ENCODE peak calls at places on chromosomes 7 and 10, in ten cellular contexts. One of them, this sample, is unnamed.

GRCh38 chr10:95406651-95407280 is 116.0 kb upstream of the PDLIM1 start:
- DNase-seq in fibroblast of lung: no peak
- DNase-seq in cardiac muscle cell: peak; percentile 81
- DNase-seq in AG09309: no peak
- DNase-seq in fibroblast of the aortic adventitia: no peak
- DNase-seq in uterus: no peak
- DNase-seq in GM13976: no peak
- DNase-seq in HFF-Myc: no peak
- DNase-seq in astrocyte: no peak
- DNase-seq in GM13977: no peak
- DNase-seq in this sample: no peak

GRCh38 chr10:27413387-27413786 is 90.7 kb upstream of the RAB18 start:
- DNase-seq in cardiac muscle cell: no peak
- DNase-seq in GM13976: no peak
- DNase-seq in uterus: no peak
- DNase-seq in astrocyte: no peak
- DNase-seq in HFF-Myc: no peak
- DNase-seq in GM13977: no peak
- DNase-seq in AG09309: no peak
- DNase-seq in fibroblast of the aortic adventitia: no peak
- DNase-seq in fibroblast of lung: no peak
- DNase-seq in this sample: no peak

GRCh38 chr7:129101746-129102145 is 42.8 kb upstream of the TSPAN33 start:
- DNase-seq in AG09309: no peak
- DNase-seq in uterus: no peak
- DNase-seq in cardiac muscle cell: no peak
- DNase-seq in fibroblast of the aortic adventitia: no peak
- DNase-seq in fibroblast of lung: no peak
- DNase-seq in GM13976: no peak
- DNase-seq in astrocyte: no peak
- DNase-seq in GM13977: no peak
- DNase-seq in HFF-Myc: no peak
- DNase-seq in this sample: no peak

GRCh38 chr10:125062244-125063208 is 97.8 kb downstream of the CTBP2 start:
- DNase-seq in uterus: no peak
- DNase-seq in GM13977: no peak
- DNase-seq in astrocyte: no peak
- DNase-seq in GM13976: no peak
- DNase-seq in fibroblast of the aortic adventitia: no peak
- DNase-seq in fibroblast of lung: peak; percentile 43
- DNase-seq in HFF-Myc: no peak
- DNase-seq in cardiac muscle cell: no peak
- DNase-seq in AG09309: no peak
- DNase-seq in this sample: no peak

GRCh38 chr10:55500931-55501559 is 700.0 kb upstream of the PCDH15 start:
- DNase-seq in HFF-Myc: peak; percentile 7
- DNase-seq in GM13976: peak; percentile 1
- DNase-seq in GM13977: peak; percentile 2
- DNase-seq in AG09309: no peak
- DNase-seq in fibroblast of the aortic adventitia: no peak
- DNase-seq in cardiac muscle cell: peak; percentile 59
- DNase-seq in uterus: no peak
- DNase-seq in fibroblast of lung: peak; percentile 32
- DNase-seq in astrocyte: peak; percentile 2
- DNase-seq in this sample: peak; percentile 5

GRCh38 chr10:917999-918398 is 13.5 kb downstream of the LARP4B start:
- DNase-seq in uterus: no peak
- DNase-seq in GM13977: no peak
- DNase-seq in astrocyte: no peak
- DNase-seq in AG09309: no peak
- DNase-seq in GM13976: no peak
- DNase-seq in fibroblast of lung: no peak
- DNase-seq in cardiac muscle cell: no peak
- DNase-seq in HFF-Myc: no peak
- DNase-seq in fibroblast of the aortic adventitia: no peak
- DNase-seq in this sample: no peak

GRCh38 chr7:134051020-134051419 is 76.1 kb upstream of the LRGUK start:
- DNase-seq in GM13977: no peak
- DNase-seq in GM13976: no peak
- DNase-seq in AG09309: no peak
- DNase-seq in fibroblast of the aortic adventitia: no peak
- DNase-seq in HFF-Myc: no peak
- DNase-seq in cardiac muscle cell: no peak
- DNase-seq in uterus: no peak
- DNase-seq in astrocyte: no peak
- DNase-seq in fibroblast of lung: no peak
- DNase-seq in this sample: no peak

GRCh38 chr7:107703219-107703618 is 40.7 kb upstream of the CBLL1 start:
- DNase-seq in cardiac muscle cell: no peak
- DNase-seq in GM13976: no peak
- DNase-seq in AG09309: no peak
- DNase-seq in uterus: no peak
- DNase-seq in GM13977: no peak
- DNase-seq in fibroblast of the aortic adventitia: no peak
- DNase-seq in astrocyte: no peak
- DNase-seq in fibroblast of lung: no peak
- DNase-seq in HFF-Myc: no peak
- DNase-seq in this sample: no peak

GRCh38 chr7:55065511-55066229 is 46.9 kb downstream of the EGFR start:
- DNase-seq in AG09309: no peak
- DNase-seq in HFF-Myc: peak; percentile 76
- DNase-seq in astrocyte: peak; percentile 90
- DNase-seq in cardiac muscle cell: peak; percentile 53
- DNase-seq in fibroblast of the aortic adventitia: peak; percentile 93
- DNase-seq in GM13977: no peak
- DNase-seq in GM13976: no peak
- DNase-seq in fibroblast of lung: peak; percentile 91
- DNase-seq in uterus: peak; percentile 48
- DNase-seq in this sample: no peak

GRCh38 chr10:94403034-94403822 is 887 bp downstream of the TBC1D12 start:
- DNase-seq in GM13977: peak; percentile 82
- DNase-seq in uterus: peak; percentile 33
- DNase-seq in fibroblast of lung: peak; percentile 70
- DNase-seq in GM13976: peak; percentile 78
- DNase-seq in cardiac muscle cell: peak; percentile 76
- DNase-seq in fibroblast of the aortic adventitia: peak; percentile 62
- DNase-seq in astrocyte: peak; percentile 67
- DNase-seq in HFF-Myc: no peak
- DNase-seq in AG09309: peak; percentile 11
- DNase-seq in this sample: peak; percentile 79

GRCh38 chr7:79050592-79050991 is 402.9 kb downstream of the MAGI2 start:
- DNase-seq in fibroblast of the aortic adventitia: peak; percentile 38
- DNase-seq in GM13977: no peak
- DNase-seq in AG09309: peak; percentile 3
- DNase-seq in uterus: no peak
- DNase-seq in HFF-Myc: no peak
- DNase-seq in fibroblast of lung: peak; percentile 62
- DNase-seq in astrocyte: peak; percentile 69
- DNase-seq in GM13976: no peak
- DNase-seq in cardiac muscle cell: no peak
- DNase-seq in this sample: no peak

GRCh38 chr7:80726731-80727130 is 88.3 kb downstream of the CD36 start:
- DNase-seq in fibroblast of the aortic adventitia: no peak
- DNase-seq in HFF-Myc: no peak
- DNase-seq in AG09309: no peak
- DNase-seq in cardiac muscle cell: no peak
- DNase-seq in GM13977: no peak
- DNase-seq in fibroblast of lung: no peak
- DNase-seq in uterus: no peak
- DNase-seq in astrocyte: no peak
- DNase-seq in GM13976: no peak
- DNase-seq in this sample: no peak

GRCh38 chr10:12729885-12730284 is 271.6 kb downstream of the CCDC3 start:
- DNase-seq in astrocyte: no peak
- DNase-seq in cardiac muscle cell: peak; percentile 30
- DNase-seq in GM13976: no peak
- DNase-seq in GM13977: no peak
- DNase-seq in AG09309: no peak
- DNase-seq in fibroblast of lung: no peak
- DNase-seq in fibroblast of the aortic adventitia: no peak
- DNase-seq in HFF-Myc: no peak
- DNase-seq in uterus: no peak
- DNase-seq in this sample: no peak
- TF ChIP-seq CTCF in astrocyte: peak; percentile 16
- TF ChIP-seq CTCF in cardiac muscle cell: peak; percentile 38
- TF ChIP-seq CTCF in GM13976: peak; percentile 6
- TF ChIP-seq CTCF in GM13977: peak; percentile 21
- TF ChIP-seq CTCF in AG09309: peak; percentile 21
- TF ChIP-seq CTCF in fibroblast of lung: peak; percentile 29
- TF ChIP-seq CTCF in fibroblast of the aortic adventitia: peak; percentile 8
- TF ChIP-seq CTCF in HFF-Myc: peak; percentile 42
- TF ChIP-seq CTCF in uterus: no peak
- TF ChIP-seq CTCF in this sample: peak; percentile 25

GRCh38 chr7:104643587-104644217 is 315.3 kb downstream of the LHFPL3 start:
- DNase-seq in HFF-Myc: no peak
- DNase-seq in fibroblast of lung: peak; percentile 1
- DNase-seq in cardiac muscle cell: peak; percentile 31
- DNase-seq in GM13976: peak; percentile 16
- DNase-seq in AG09309: no peak
- DNase-seq in GM13977: peak; percentile 16
- DNase-seq in fibroblast of the aortic adventitia: peak; percentile 37
- DNase-seq in uterus: no peak
- DNase-seq in astrocyte: no peak
- DNase-seq in this sample: no peak
- TF ChIP-seq CTCF in HFF-Myc: peak; percentile 65
- TF ChIP-seq CTCF in fibroblast of lung: peak; percentile 38
- TF ChIP-seq CTCF in cardiac muscle cell: peak; percentile 53
- TF ChIP-seq CTCF in GM13976: no peak
- TF ChIP-seq CTCF in AG09309: peak; percentile 54
- TF ChIP-seq CTCF in GM13977: peak; percentile 47
- TF ChIP-seq CTCF in fibroblast of the aortic adventitia: peak; percentile 63
- TF ChIP-seq CTCF in uterus: no peak
- TF ChIP-seq CTCF in astrocyte: peak; percentile 54
- TF ChIP-seq CTCF in this sample: peak; percentile 28

DNA sequence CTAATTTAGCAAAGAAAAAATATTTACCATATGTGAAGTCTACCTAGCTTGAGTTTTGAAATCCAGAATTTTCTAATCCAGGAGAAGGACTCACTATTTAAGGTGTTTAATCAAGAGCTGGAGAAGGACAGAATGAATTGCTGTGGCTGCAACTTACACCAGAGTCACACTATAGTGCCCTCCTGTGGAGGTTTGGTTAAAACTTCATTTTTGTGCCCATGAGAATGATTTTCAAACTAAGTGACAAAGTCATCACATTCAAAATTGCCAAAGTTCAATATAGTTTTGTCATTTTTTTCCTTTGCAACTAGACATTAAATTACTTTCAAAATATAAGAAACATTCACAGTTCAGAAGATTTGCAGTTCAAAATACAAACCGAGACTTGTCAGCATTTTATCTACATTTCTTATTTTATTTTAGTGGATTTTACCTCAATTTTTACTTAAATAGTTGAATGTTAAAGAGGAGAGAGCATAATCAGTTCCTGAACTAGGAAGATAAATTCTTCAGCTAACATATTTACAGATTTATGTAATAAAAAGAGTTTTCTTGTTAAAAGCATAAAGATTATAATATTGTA is 70.7 kb downstream of the CABCOCO1 start:
- DNase-seq in fibroblast of the aortic adventitia: peak; percentile 77
- DNase-seq in HFF-Myc: no peak
- DNase-seq in AG09309: no peak
- DNase-seq in fibroblast of lung: peak; percentile 76
- DNase-seq in uterus: peak; percentile 16
- DNase-seq in GM13976: peak; percentile 8
- DNase-seq in astrocyte: peak; percentile 24
- DNase-seq in GM13977: peak; percentile 9
- DNase-seq in cardiac muscle cell: peak; percentile 61
- DNase-seq in this sample: peak; percentile 6
- TF ChIP-seq CTCF in fibroblast of the aortic adventitia: peak; percentile 67
- TF ChIP-seq CTCF in HFF-Myc: peak; percentile 54
- TF ChIP-seq CTCF in AG09309: peak; percentile 67
- TF ChIP-seq CTCF in fibroblast of lung: peak; percentile 66
- TF ChIP-seq CTCF in uterus: peak; percentile 53
- TF ChIP-seq CTCF in GM13976: peak; percentile 23
- TF ChIP-seq CTCF in astrocyte: peak; percentile 73
- TF ChIP-seq CTCF in GM13977: peak; percentile 51
- TF ChIP-seq CTCF in cardiac muscle cell: peak; percentile 60
- TF ChIP-seq CTCF in this sample: peak; percentile 47

GRCh38 chr7:153385502-153385901 is 626.0 kb downstream of the ACTR3B start:
- DNase-seq in GM13976: no peak
- DNase-seq in HFF-Myc: no peak
- DNase-seq in AG09309: no peak
- DNase-seq in fibroblast of lung: no peak
- DNase-seq in astrocyte: no peak
- DNase-seq in uterus: no peak
- DNase-seq in cardiac muscle cell: no peak
- DNase-seq in GM13977: no peak
- DNase-seq in fibroblast of the aortic adventitia: no peak
- DNase-seq in this sample: no peak

GRCh38 chr7:153386581-153386980 is 627.0 kb downstream of the ACTR3B start:
- DNase-seq in GM13976: no peak
- DNase-seq in GM13977: no peak
- DNase-seq in fibroblast of the aortic adventitia: no peak
- DNase-seq in uterus: no peak
- DNase-seq in cardiac muscle cell: no peak
- DNase-seq in HFF-Myc: no peak
- DNase-seq in astrocyte: no peak
- DNase-seq in fibroblast of lung: no peak
- DNase-seq in AG09309: no peak
- DNase-seq in this sample: no peak

GRCh38 chr7:153382591-153383225 is 623.2 kb downstream of the ACTR3B start:
- DNase-seq in GM13977: no peak
- DNase-seq in GM13976: no peak
- DNase-seq in uterus: peak; percentile 86
- DNase-seq in cardiac muscle cell: no peak
- DNase-seq in HFF-Myc: no peak
- DNase-seq in AG09309: no peak
- DNase-seq in fibroblast of lung: no peak
- DNase-seq in fibroblast of the aortic adventitia: no peak
- DNase-seq in astrocyte: no peak
- DNase-seq in this sample: no peak

GRCh38 chr7:153380636-153381035 is 621.1 kb downstream of the ACTR3B start:
- DNase-seq in AG09309: no peak
- DNase-seq in cardiac muscle cell: no peak
- DNase-seq in uterus: no peak
- DNase-seq in fibroblast of the aortic adventitia: no peak
- DNase-seq in GM13976: no peak
- DNase-seq in fibroblast of lung: no peak
- DNase-seq in astrocyte: no peak
- DNase-seq in HFF-Myc: no peak
- DNase-seq in GM13977: no peak
- DNase-seq in this sample: no peak

GRCh38 chr7:153381275-153382119 is 621.9 kb downstream of the ACTR3B start:
- DNase-seq in uterus: peak; percentile 56
- DNase-seq in GM13977: peak; percentile 24
- DNase-seq in AG09309: no peak
- DNase-seq in fibroblast of lung: no peak
- DNase-seq in fibroblast of the aortic adventitia: no peak
- DNase-seq in HFF-Myc: no peak
- DNase-seq in GM13976: peak; percentile 40
- DNase-seq in astrocyte: no peak
- DNase-seq in cardiac muscle cell: peak; percentile 37
- DNase-seq in this sample: no peak
- TF ChIP-seq CTCF in uterus: peak; percentile 80
- TF ChIP-seq CTCF in GM13977: peak; percentile 86
- TF ChIP-seq CTCF in AG09309: peak; percentile 15
- TF ChIP-seq CTCF in fibroblast of lung: no peak
- TF ChIP-seq CTCF in fibroblast of the aortic adventitia: no peak
- TF ChIP-seq CTCF in HFF-Myc: peak; percentile 32
- TF ChIP-seq CTCF in GM13976: peak; percentile 76
- TF ChIP-seq CTCF in astrocyte: peak; percentile 45
- TF ChIP-seq CTCF in cardiac muscle cell: no peak
- TF ChIP-seq CTCF in this sample: peak; percentile 75

This sample was measured in GM10248.